ENCODE peak calls at places on chromosomes 3 and 15, in five cellular contexts. F, N, E, B and C are unnamed samples.
A peak's percentile ranks its signal among the peaks of the same experiment; 100 is the strongest.

GRCh38 chr15:66711260-66711659 is 9.2 kb downstream of the SMAD6 start:
- DNase-seq in E (no peak), F (no peak), B (no peak), N (no peak), C (no peak)

GRCh38 chr15:83571820-83572707 is 81.9 kb upstream of the ADAMTSL3 start:
- DNase-seq in N (no peak), B (peak; percentile 21), F (no peak), E (peak; percentile 26), C (peak; percentile 36)

GRCh38 chr3:113084777-113085176 is 94.0 kb downstream of the GTPBP8 start:
- DNase-seq in E (no peak), B (peak; percentile 78), F (no peak), N (no peak), C (peak; percentile 2)

GRCh38 chr15:64356443-64357040 is 569 bp upstream of the CSNK1G1 start:
- DNase-seq in B (no peak), E (peak; percentile 83), N (no peak), F (no peak), C (no peak)

GRCh38 chr3:24043985-24044384 is 98.9 kb downstream of the NR1D2 start:
- DNase-seq in E (no peak), F (no peak), N (no peak), B (no peak), C (no peak)

GRCh38 chr3:100063929-100064461 is 50.3 kb downstream of the FILIP1L start:
- DNase-seq in F (no peak), E (no peak), N (no peak), B (peak; percentile 71), C (no peak)

GRCh38 chr3:127688416-127689265 is 15.9 kb downstream of the ABTB1 start:
- DNase-seq in F (no peak), N (no peak), B (peak; percentile 47), E (no peak), C (no peak)

GRCh38 chr3:122305818-122306621 is 19.0 kb upstream of the CSTA start:
- DNase-seq in F (no peak), B (no peak), E (peak; percentile 16), N (no peak), C (peak; percentile 38)

GRCh38 chr3:56914646-56915045 is 112.9 kb upstream of the ARHGEF3 start:
- DNase-seq in N (no peak), B (no peak), F (no peak), E (no peak), C (no peak)

GRCh38 chr3:24149032-24149431 is 203.9 kb downstream of the NR1D2 start:
- DNase-seq in E (peak; percentile 15), F (no peak), N (no peak), B (peak; percentile 20), C (no peak)

GRCh38 chr3:40120816-40121215 is 188.7 kb upstream of the EIF1B start:
- DNase-seq in N (no peak), F (no peak), E (peak; percentile 82), B (peak; percentile 64), C (peak; percentile 90)

GRCh38 chr15:60614028-60614427 is 135.1 kb upstream of the ICE2 start:
- DNase-seq in N (no peak), E (no peak), B (no peak), F (no peak), C (no peak)

GRCh38 chr3:61568127-61568526 is 6.8 kb downstream of the PTPRG start:
- DNase-seq in E (no peak), N (no peak), B (no peak), F (no peak), C (no peak)

GRCh38 chr3:189186093-189186492 is 14.3 kb downstream of the TPRG1 start:
- DNase-seq in E (no peak), N (no peak), B (peak; percentile 38), F (no peak), C (peak; percentile 66)

GRCh38 chr15:31300981-31301686 is 25.5 kb upstream of the KLF13 start:
- DNase-seq in B (no peak), F (no peak), N (no peak), E (no peak), C (no peak)

GRCh38 chr15:32878849-32879795 is 161.3 kb downstream of the GREM1 start:
- DNase-seq in F (no peak), E (no peak), B (no peak), N (no peak), C (no peak)

GRCh38 chr3:60636846-60637245 is 614.4 kb downstream of the FHIT start:
- DNase-seq in F (no peak), N (no peak), E (peak; percentile 40), B (no peak), C (peak; percentile 68)

GRCh38 chr3:152609891-152610290 is 225.0 kb upstream of the P2RY1 start:
- DNase-seq in F (no peak), E (no peak), B (no peak), N (no peak), C (no peak)

GRCh38 chr3:152436707-152437615 is 168.2 kb downstream of the MBNL1 start:
- DNase-seq in B (no peak), N (no peak), F (no peak), E (no peak), C (no peak)

GRCh38 chr3:100175637-100176250 is 61.4 kb upstream of the FILIP1L start:
- DNase-seq in E (no peak), B (no peak), F (no peak), N (no peak), C (no peak)

GRCh38 chr3:46699846-46700523 is 1.2 kb upstream of the TMIE start:
- DNase-seq in N (no peak), B (no peak), F (no peak), E (no peak), C (no peak)

GRCh38 chr3:152309535-152310317 is 41.0 kb downstream of the MBNL1 start:
- DNase-seq in N (no peak), B (peak; percentile 66), E (no peak), F (no peak), C (no peak)

GRCh38 chr3:46068526-46068925 is 41.2 kb upstream of the XCR1 start:
- DNase-seq in N (no peak), B (no peak), E (no peak), F (no peak), C (no peak)

GRCh38 chr15:36334059-36334458 is 245.4 kb upstream of the CDIN1 start:
- DNase-seq in B (peak; percentile 72), F (no peak), E (peak; percentile 21), N (no peak), C (peak; percentile 48)

GRCh38 chr3:37017683-37018082 is 24.4 kb downstream of the MLH1 start:
- DNase-seq in N (no peak), B (no peak), E (no peak), F (no peak), C (no peak)

GRCh38 chr15:89356634-89357298 is 22.1 kb upstream of the POLG start:
- DNase-seq in F (no peak), E (peak; percentile 38), B (peak; percentile 21), N (no peak), C (peak; percentile 70)

GRCh38 chr3:55160241-55160877 is 232.5 kb upstream of the LRTM1 start:
- DNase-seq in B (peak; percentile 100), E (peak; percentile 94), N (no peak), F (no peak), C (peak; percentile 99)

GRCh38 chr3:158217992-158218391 is 108.1 kb downstream of the RSRC1 start:
- DNase-seq in N (no peak), B (no peak), E (no peak), F (no peak), C (no peak)